ENCODE peak calls at places on chromosomes 1 and 21, in five cellular contexts. One of them, this sample, is unnamed.

GRCh38 chr1:230101556-230101955 is 34.5 kb downstream of the GALNT2 start:
- DNase-seq in Panc1: no peak
- DNase-seq in kidney: no peak
- DNase-seq in WTC11: no peak
- DNase-seq in nephron progenitor cell: no peak
- DNase-seq in this sample: no peak

GRCh38 chr1:111227434-111227833 is at the start of gene CHI3L2:
- DNase-seq in Panc1: no peak
- DNase-seq in nephron progenitor cell: no peak
- DNase-seq in kidney: no peak
- DNase-seq in WTC11: no peak
- DNase-seq in this sample: no peak

GRCh38 chr1:116148967-116149366 is 37.8 kb downstream of the MAB21L3 start:
- DNase-seq in kidney: no peak
- DNase-seq in nephron progenitor cell: no peak
- DNase-seq in WTC11: no peak
- DNase-seq in Panc1: no peak
- DNase-seq in this sample: no peak

GRCh38 chr1:38938722-38939260 is 2.8 kb downstream of the RHBDL2 start:
- DNase-seq in nephron progenitor cell: no peak
- DNase-seq in Panc1: no peak
- DNase-seq in WTC11: no peak
- DNase-seq in kidney: no peak
- DNase-seq in this sample: no peak

GRCh38 chr1:230102046-230102445 is 35.0 kb downstream of the GALNT2 start:
- DNase-seq in kidney: no peak
- DNase-seq in Panc1: no peak
- DNase-seq in WTC11: no peak
- DNase-seq in nephron progenitor cell: no peak
- DNase-seq in this sample: no peak

GRCh38 chr1:93811646-93812045 is 67.4 kb downstream of the DNTTIP2 start:
- DNase-seq in kidney: no peak
- DNase-seq in nephron progenitor cell: no peak
- DNase-seq in Panc1: no peak
- DNase-seq in WTC11: no peak
- DNase-seq in this sample: no peak

GRCh38 chr1:53316742-53317650 is 10.9 kb downstream of the LRP8 start:
- DNase-seq in Panc1: no peak
- DNase-seq in kidney: peak
- DNase-seq in WTC11: no peak
- DNase-seq in nephron progenitor cell: peak
- DNase-seq in this sample: no peak

GRCh38 chr21:34670220-34670961 is 1.6 kb downstream of the CLIC6 start:
- DNase-seq in kidney: peak
- DNase-seq in nephron progenitor cell: peak
- DNase-seq in Panc1: no peak
- DNase-seq in WTC11: peak
- DNase-seq in this sample: peak

GRCh38 chr1:230568008-230568407 is 74.3 kb upstream of the COG2 start:
- DNase-seq in Panc1: no peak
- DNase-seq in nephron progenitor cell: no peak
- DNase-seq in WTC11: peak
- DNase-seq in kidney: no peak
- DNase-seq in this sample: no peak

GRCh38 chr1:185681034-185681633 is 53.1 kb upstream of the HMCN1 start:
- DNase-seq in nephron progenitor cell: peak
- DNase-seq in kidney: no peak
- DNase-seq in Panc1: no peak
- DNase-seq in WTC11: no peak
- DNase-seq in this sample: no peak

GRCh38 chr1:65799601-65800000 is 6.9 kb downstream of the PDE4B start:
- DNase-seq in nephron progenitor cell: no peak
- DNase-seq in WTC11: no peak
- DNase-seq in kidney: no peak
- DNase-seq in Panc1: no peak
- DNase-seq in this sample: no peak

GRCh38 chr1:10890391-10891073 is 94.1 kb upstream of the CASZ1 start:
- DNase-seq in WTC11: no peak
- DNase-seq in Panc1: no peak
- DNase-seq in kidney: no peak
- DNase-seq in nephron progenitor cell: no peak
- DNase-seq in this sample: no peak

GRCh38 chr1:162927421-162927820 is 66.4 kb upstream of the CCDC190 start:
- DNase-seq in nephron progenitor cell: no peak
- DNase-seq in WTC11: no peak
- DNase-seq in Panc1: no peak
- DNase-seq in kidney: no peak
- DNase-seq in this sample: no peak

GRCh38 chr1:179126338-179127060 is 44.6 kb downstream of the TOR3A start:
- DNase-seq in nephron progenitor cell: no peak
- DNase-seq in kidney: no peak
- DNase-seq in Panc1: no peak
- DNase-seq in WTC11: no peak
- DNase-seq in this sample: no peak

GRCh38 chr1:171213559-171214454 is 28.7 kb downstream of the FMO2 start:
- DNase-seq in Panc1: no peak
- DNase-seq in WTC11: no peak
- DNase-seq in kidney: no peak
- DNase-seq in nephron progenitor cell: no peak
- DNase-seq in this sample: no peak

GRCh38 chr21:38679531-38679930 is 126.2 kb upstream of the ETS2 start:
- DNase-seq in nephron progenitor cell: no peak
- DNase-seq in WTC11: no peak
- DNase-seq in Panc1: peak
- DNase-seq in kidney: no peak
- DNase-seq in this sample: peak

GRCh38 chr1:109773203-109773899 is 9.6 kb upstream of the EPS8L3 start:
- DNase-seq in Panc1: peak
- DNase-seq in nephron progenitor cell: peak
- DNase-seq in WTC11: peak
- DNase-seq in kidney: peak
- DNase-seq in this sample: peak

GRCh38 chr21:34935452-34935851 is 113.7 kb downstream of the RUNX1 start:
- DNase-seq in Panc1: no peak
- DNase-seq in nephron progenitor cell: no peak
- DNase-seq in WTC11: no peak
- DNase-seq in kidney: no peak
- DNase-seq in this sample: no peak

DNA sequence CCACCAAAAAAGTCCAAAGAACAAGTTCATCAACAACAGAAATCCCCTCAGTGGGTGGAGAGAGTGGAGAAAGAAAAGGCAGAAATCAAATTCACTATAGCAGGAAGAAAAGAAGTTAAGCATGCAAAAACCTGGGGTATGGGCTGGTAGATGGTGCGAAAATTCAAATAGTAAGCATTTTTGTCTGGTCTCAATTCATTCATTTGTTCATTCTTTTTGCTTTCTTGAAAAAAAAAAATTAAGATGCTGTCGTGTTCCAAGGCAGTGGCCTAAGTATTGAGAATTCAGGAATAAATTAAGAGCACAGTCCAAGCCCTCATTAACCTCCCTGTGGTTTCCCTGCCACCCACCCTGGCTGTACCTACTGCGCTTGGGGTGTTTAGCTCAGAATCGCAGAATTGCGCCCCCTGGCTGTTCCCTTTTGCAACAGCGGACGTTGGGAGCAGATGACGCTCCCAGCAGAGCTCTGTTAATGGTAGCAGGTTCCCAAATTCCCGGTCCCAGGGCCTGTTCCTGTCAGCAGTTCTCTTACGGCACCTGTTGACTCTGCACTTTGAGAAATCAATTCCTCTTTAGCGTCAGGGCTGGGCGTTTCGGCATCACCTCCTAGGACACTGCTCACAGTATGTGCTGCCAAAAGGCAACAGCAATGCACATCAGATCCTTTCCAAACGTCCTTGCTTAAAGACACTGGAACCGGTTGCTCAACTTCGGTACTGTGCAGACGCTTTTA is 34.0 kb upstream of the SSX2IP start:
- DNase-seq in kidney: no peak
- DNase-seq in Panc1: peak
- DNase-seq in nephron progenitor cell: peak
- DNase-seq in WTC11: peak
- DNase-seq in this sample: no peak
- TF ChIP-seq CTCF in kidney: peak
- TF ChIP-seq CTCF in Panc1: peak
- TF ChIP-seq CTCF in nephron progenitor cell: no peak
- TF ChIP-seq CTCF in WTC11: peak
- TF ChIP-seq CTCF in this sample: peak

GRCh38 chr1:91383461-91383860 is 21.2 kb downstream of the HFM1 start:
- DNase-seq in kidney: no peak
- DNase-seq in WTC11: no peak
- DNase-seq in nephron progenitor cell: no peak
- DNase-seq in Panc1: no peak
- DNase-seq in this sample: no peak
- TF ChIP-seq CTCF in kidney: no peak
- TF ChIP-seq CTCF in WTC11: no peak
- TF ChIP-seq CTCF in nephron progenitor cell: no peak
- TF ChIP-seq CTCF in Panc1: no peak
- TF ChIP-seq CTCF in this sample: no peak

GRCh38 chr1:183584155-183584554 is 6.1 kb downstream of the NCF2 start:
- DNase-seq in WTC11: no peak
- DNase-seq in kidney: no peak
- DNase-seq in nephron progenitor cell: no peak
- DNase-seq in Panc1: no peak
- DNase-seq in this sample: no peak
- TF ChIP-seq CTCF in WTC11: no peak
- TF ChIP-seq CTCF in kidney: no peak
- TF ChIP-seq CTCF in nephron progenitor cell: no peak
- TF ChIP-seq CTCF in Panc1: no peak
- TF ChIP-seq CTCF in this sample: no peak

GRCh38 chr21:44617071-44617501 is 5.2 kb downstream of the KRTAP10-8 start:
- DNase-seq in kidney: peak
- DNase-seq in nephron progenitor cell: no peak
- DNase-seq in WTC11: peak
- DNase-seq in Panc1: no peak
- DNase-seq in this sample: no peak

GRCh38 chr21:44618909-44619308 is 7.0 kb downstream of the KRTAP10-8 start:
- DNase-seq in kidney: no peak
- DNase-seq in nephron progenitor cell: no peak
- DNase-seq in Panc1: no peak
- DNase-seq in WTC11: no peak
- DNase-seq in this sample: no peak

GRCh38 chr21:44616591-44616926 is 4.7 kb downstream of the KRTAP10-8 start:
- DNase-seq in kidney: no peak
- DNase-seq in Panc1: no peak
- DNase-seq in WTC11: no peak
- DNase-seq in nephron progenitor cell: no peak
- DNase-seq in this sample: no peak

GRCh38 chr21:44618504-44618903 is 6.6 kb downstream of the KRTAP10-8 start:
- DNase-seq in kidney: no peak
- DNase-seq in nephron progenitor cell: no peak
- DNase-seq in Panc1: no peak
- DNase-seq in WTC11: peak
- DNase-seq in this sample: no peak

DNA sequence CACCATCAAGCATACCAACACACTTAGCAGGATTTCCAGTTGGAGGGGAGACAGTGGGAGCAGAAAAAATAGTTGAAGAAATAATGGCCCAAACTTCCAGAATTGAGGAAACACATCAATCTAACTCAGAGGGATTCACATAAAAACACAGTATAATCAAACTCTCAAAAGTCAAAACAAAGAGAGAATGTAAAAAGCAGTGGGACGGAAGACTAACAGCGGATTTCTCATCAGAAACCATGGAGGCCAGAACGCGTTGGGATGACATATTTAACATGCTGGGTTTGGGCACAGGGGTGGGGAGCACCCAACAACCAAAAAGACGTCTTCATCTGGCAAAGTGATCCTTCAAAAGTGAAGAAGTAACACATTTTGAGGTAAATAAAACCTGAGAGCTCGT is 7.0 kb upstream of the KRTAP10-9 start:
- DNase-seq in WTC11: no peak
- DNase-seq in kidney: no peak
- DNase-seq in Panc1: no peak
- DNase-seq in nephron progenitor cell: no peak
- DNase-seq in this sample: no peak
- TF ChIP-seq CTCF in WTC11: no peak
- TF ChIP-seq CTCF in kidney: no peak
- TF ChIP-seq CTCF in Panc1: no peak
- TF ChIP-seq CTCF in nephron progenitor cell: no peak
- TF ChIP-seq CTCF in this sample: no peak

GRCh38 chr1:175341631-175342429 is 149.3 kb upstream of the KIAA0040 start:
- DNase-seq in kidney: no peak
- DNase-seq in Panc1: no peak
- DNase-seq in nephron progenitor cell: no peak
- DNase-seq in WTC11: no peak
- DNase-seq in this sample: no peak

GRCh38 chr1:175343945-175344344 is 151.4 kb upstream of the KIAA0040 start:
- DNase-seq in WTC11: no peak
- DNase-seq in nephron progenitor cell: no peak
- DNase-seq in Panc1: no peak
- DNase-seq in kidney: no peak
- DNase-seq in this sample: no peak

GRCh38 chr1:175338447-175339135 is 146.0 kb upstream of the KIAA0040 start:
- DNase-seq in WTC11: peak
- DNase-seq in kidney: no peak
- DNase-seq in Panc1: no peak
- DNase-seq in nephron progenitor cell: peak
- DNase-seq in this sample: peak
- TF ChIP-seq CTCF in WTC11: peak
- TF ChIP-seq CTCF in kidney: peak
- TF ChIP-seq CTCF in Panc1: peak
- TF ChIP-seq CTCF in nephron progenitor cell: peak
- TF ChIP-seq CTCF in this sample: peak

This sample was measured in GM13977.